ENCODE peak calls at places on chromosomes 4 and X, in six cellular contexts. One of them, this sample, is unnamed.

GRCh38 chr4:76061977-76062376 is 12.5 kb upstream of the ART3 start:
- DNase-seq in fibroblast of villous mesenchyme: peak
- DNase-seq in left ventricle myocardium superior: no peak
- DNase-seq in T follicular helper cell: no peak
- DNase-seq in M059J: no peak
- DNase-seq in NCI-H2107: no peak
- DNase-seq in this sample: no peak

GRCh38 chr4:113434247-113434587 is 327.3 kb downstream of the CAMK2D start:
- DNase-seq in fibroblast of villous mesenchyme: peak
- DNase-seq in left ventricle myocardium superior: no peak
- DNase-seq in T follicular helper cell: no peak
- DNase-seq in M059J: peak
- DNase-seq in NCI-H2107: no peak
- DNase-seq in this sample: no peak

GRCh38 chr4:184282251-184282713 is 64.6 kb upstream of the ENPP6 start:
- DNase-seq in fibroblast of villous mesenchyme: no peak
- DNase-seq in left ventricle myocardium superior: no peak
- DNase-seq in T follicular helper cell: no peak
- DNase-seq in M059J: no peak
- DNase-seq in NCI-H2107: no peak
- DNase-seq in this sample: peak

GRCh38 chr4:25180524-25181131 is 20.4 kb upstream of the SEPSECS start:
- DNase-seq in fibroblast of villous mesenchyme: peak
- DNase-seq in left ventricle myocardium superior: no peak
- DNase-seq in T follicular helper cell: peak
- DNase-seq in M059J: peak
- DNase-seq in NCI-H2107: no peak
- DNase-seq in this sample: no peak

GRCh38 chr4:94409947-94410346 is 41.8 kb upstream of the PDLIM5 start:
- DNase-seq in fibroblast of villous mesenchyme: peak
- DNase-seq in left ventricle myocardium superior: no peak
- DNase-seq in T follicular helper cell: no peak
- DNase-seq in M059J: no peak
- DNase-seq in NCI-H2107: no peak
- DNase-seq in this sample: no peak

GRCh38 chr4:79588679-79589078 is 180.7 kb upstream of the GK2 start:
- DNase-seq in fibroblast of villous mesenchyme: peak
- DNase-seq in left ventricle myocardium superior: no peak
- DNase-seq in T follicular helper cell: no peak
- DNase-seq in M059J: no peak
- DNase-seq in NCI-H2107: no peak
- DNase-seq in this sample: no peak

GRCh38 chr4:127781303-127782024 is 658 bp upstream of the HSPA4L start:
- DNase-seq in fibroblast of villous mesenchyme: peak
- DNase-seq in left ventricle myocardium superior: peak
- DNase-seq in T follicular helper cell: no peak
- DNase-seq in M059J: no peak
- DNase-seq in NCI-H2107: no peak
- DNase-seq in this sample: no peak

GRCh38 chr4:186755550-186756519 is 32.2 kb upstream of the FAT1 start:
- DNase-seq in fibroblast of villous mesenchyme: no peak
- DNase-seq in left ventricle myocardium superior: no peak
- DNase-seq in T follicular helper cell: no peak
- DNase-seq in M059J: no peak
- DNase-seq in NCI-H2107: no peak
- DNase-seq in this sample: no peak

GRCh38 chrX:84467898-84468297 is 34.4 kb downstream of the HDX start:
- DNase-seq in fibroblast of villous mesenchyme: no peak
- DNase-seq in left ventricle myocardium superior: no peak
- DNase-seq in T follicular helper cell: no peak
- DNase-seq in M059J: no peak
- DNase-seq in NCI-H2107: no peak
- DNase-seq in this sample: no peak

GRCh38 chrX:109347618-109348017 is 134.3 kb downstream of the GUCY2F start:
- DNase-seq in fibroblast of villous mesenchyme: peak
- DNase-seq in left ventricle myocardium superior: no peak
- DNase-seq in T follicular helper cell: no peak
- DNase-seq in M059J: peak
- DNase-seq in NCI-H2107: no peak
- DNase-seq in this sample: no peak

GRCh38 chrX:11757729-11758399 is at the start of gene MSL3:
- DNase-seq in fibroblast of villous mesenchyme: peak
- DNase-seq in left ventricle myocardium superior: peak
- DNase-seq in T follicular helper cell: peak
- DNase-seq in M059J: peak
- DNase-seq in NCI-H2107: no peak
- DNase-seq in this sample: peak

GRCh38 chr4:104756837-104757236 is 262.1 kb upstream of the CXXC4 start:
- DNase-seq in fibroblast of villous mesenchyme: no peak
- DNase-seq in left ventricle myocardium superior: no peak
- DNase-seq in T follicular helper cell: no peak
- DNase-seq in M059J: no peak
- DNase-seq in NCI-H2107: no peak
- DNase-seq in this sample: no peak

GRCh38 chrX:39764441-39764914 is 333.3 kb downstream of the BCOR start:
- DNase-seq in fibroblast of villous mesenchyme: peak
- DNase-seq in left ventricle myocardium superior: no peak
- DNase-seq in T follicular helper cell: no peak
- DNase-seq in M059J: peak
- DNase-seq in NCI-H2107: no peak
- DNase-seq in this sample: no peak

GRCh38 chrX:20571611-20572010 is 304.9 kb upstream of the RPS6KA3 start:
- DNase-seq in fibroblast of villous mesenchyme: peak
- DNase-seq in left ventricle myocardium superior: no peak
- DNase-seq in T follicular helper cell: no peak
- DNase-seq in M059J: peak
- DNase-seq in NCI-H2107: no peak
- DNase-seq in this sample: no peak

GRCh38 chr4:188949608-188950007 is 810.4 kb downstream of the TRIML1 start:
- DNase-seq in fibroblast of villous mesenchyme: no peak
- DNase-seq in left ventricle myocardium superior: no peak
- DNase-seq in T follicular helper cell: no peak
- DNase-seq in M059J: no peak
- DNase-seq in NCI-H2107: no peak
- DNase-seq in this sample: no peak

GRCh38 chrX:55767100-55767499 is 49.6 kb downstream of the RRAGB start:
- DNase-seq in fibroblast of villous mesenchyme: peak
- DNase-seq in left ventricle myocardium superior: no peak
- DNase-seq in T follicular helper cell: no peak
- DNase-seq in M059J: peak
- DNase-seq in NCI-H2107: no peak
- DNase-seq in this sample: no peak

GRCh38 chrX:154401918-154402621 is 3.9 kb downstream of the RPL10 start:
- DNase-seq in fibroblast of villous mesenchyme: no peak
- DNase-seq in left ventricle myocardium superior: no peak
- DNase-seq in T follicular helper cell: no peak
- DNase-seq in M059J: peak
- DNase-seq in NCI-H2107: no peak
- DNase-seq in this sample: no peak

GRCh38 chrX:71053217-71053621 is 14.9 kb downstream of the SNX12 start:
- DNase-seq in fibroblast of villous mesenchyme: no peak
- DNase-seq in left ventricle myocardium superior: peak
- DNase-seq in T follicular helper cell: no peak
- DNase-seq in M059J: no peak
- DNase-seq in NCI-H2107: no peak
- DNase-seq in this sample: no peak

GRCh38 chrX:140762061-140762460 is 52.5 kb downstream of the LINC00632 start:
- DNase-seq in fibroblast of villous mesenchyme: peak
- DNase-seq in left ventricle myocardium superior: no peak
- DNase-seq in T follicular helper cell: no peak
- DNase-seq in M059J: peak
- DNase-seq in NCI-H2107: peak
- DNase-seq in this sample: no peak

GRCh38 chr4:78169728-78170127 is 112.6 kb downstream of the FRAS1 start:
- DNase-seq in fibroblast of villous mesenchyme: no peak
- DNase-seq in left ventricle myocardium superior: no peak
- DNase-seq in T follicular helper cell: no peak
- DNase-seq in M059J: no peak
- DNase-seq in NCI-H2107: no peak
- DNase-seq in this sample: no peak

GRCh38 chrX:40156472-40157227 is 58.9 kb upstream of the BCOR start:
- DNase-seq in fibroblast of villous mesenchyme: no peak
- DNase-seq in left ventricle myocardium superior: no peak
- DNase-seq in T follicular helper cell: no peak
- DNase-seq in M059J: no peak
- DNase-seq in NCI-H2107: no peak
- DNase-seq in this sample: no peak

GRCh38 chrX:119655125-119655524 is 37.8 kb downstream of the SEPTIN6 start:
- DNase-seq in fibroblast of villous mesenchyme: peak
- DNase-seq in left ventricle myocardium superior: peak
- DNase-seq in T follicular helper cell: peak
- DNase-seq in M059J: peak
- DNase-seq in NCI-H2107: no peak
- DNase-seq in this sample: peak

GRCh38 chrX:125202486-125203378 is 116.9 kb upstream of the TEX13C start:
- DNase-seq in fibroblast of villous mesenchyme: no peak
- DNase-seq in left ventricle myocardium superior: no peak
- DNase-seq in T follicular helper cell: no peak
- DNase-seq in M059J: no peak
- DNase-seq in NCI-H2107: no peak
- DNase-seq in this sample: no peak